ENCODE peak calls at places on chromosomes 5 and 9, in six cellular contexts. G, T, Z, N, X and Q are unnamed samples.

GRCh38 chr5:59588922-59589321 is 304.6 kb downstream of the PDE4D start:
- DNase-seq in G (no peak), T (no peak), Z (no peak), N (peak; percentile 79), X (no peak), Q (no peak)

GRCh38 chr5:114362977-114363721 is 1.3 kb downstream of the KCNN2 start:
- DNase-seq in G (peak; percentile 26), T (no peak), Z (no peak), N (no peak), X (no peak), Q (no peak)

GRCh38 chr5:158914008-158914407 is 185.7 kb downstream of the EBF1 start:
- DNase-seq in G (no peak), T (no peak), Z (no peak), N (no peak), X (no peak), Q (no peak)

GRCh38 chr5:110757118-110757729 is 18.4 kb downstream of the SLC25A46 start:
- DNase-seq in G (peak; percentile 15), T (no peak), Z (peak; percentile 3), N (peak; percentile 62), X (no peak), Q (peak; percentile 7)

GRCh38 chr5:138408023-138408422 is 30.8 kb upstream of the REEP2 start:
- DNase-seq in G (no peak), T (no peak), Z (no peak), N (no peak), X (no peak), Q (no peak)

GRCh38 chr9:37371565-37372464 is 50.7 kb upstream of the GRHPR start:
- DNase-seq in G (peak; percentile 26), T (no peak), Z (no peak), N (no peak), X (no peak), Q (no peak)

GRCh38 chr5:101244621-101245020 is 341.5 kb upstream of the ST8SIA4 start:
- DNase-seq in G (no peak), T (no peak), Z (no peak), N (no peak), X (no peak), Q (no peak)

GRCh38 chr9:86246752-86247161 is 12.7 kb downstream of the C9orf153 start:
- DNase-seq in G (no peak), T (no peak), Z (no peak), N (no peak), X (no peak), Q (no peak)

GRCh38 chr9:79581794-79582193 is 10.0 kb downstream of the TLE4 start:
- DNase-seq in G (peak; percentile 36), T (no peak), Z (peak; percentile 13), N (peak; percentile 76), X (no peak), Q (no peak)

GRCh38 chr9:87119328-87119881 is 172.1 kb upstream of the GAS1 start:
- DNase-seq in G (no peak), T (no peak), Z (no peak), N (peak; percentile 71), X (no peak), Q (no peak)

GRCh38 chr9:130073373-130073772 is 19.7 kb downstream of the GPR107 start:
- DNase-seq in G (no peak), T (no peak), Z (no peak), N (peak; percentile 48), X (no peak), Q (no peak)

GRCh38 chr5:113017891-113018635 is 41.5 kb downstream of the DCP2 start:
- DNase-seq in G (no peak), T (no peak), Z (no peak), N (peak; percentile 33), X (no peak), Q (no peak)

GRCh38 chr5:116437922-116438578 is 136.6 kb downstream of the SEMA6A start:
- DNase-seq in G (no peak), T (no peak), Z (no peak), N (no peak), X (no peak), Q (no peak)

GRCh38 chr9:21060919-21061561 is 16.7 kb downstream of the IFNB1 start:
- DNase-seq in G (peak; percentile 78), T (no peak), Z (no peak), N (peak; percentile 11), X (no peak), Q (no peak)

GRCh38 chr5:150514708-150515211 is 6.8 kb downstream of the NDST1 start:
- DNase-seq in G (no peak), T (no peak), Z (no peak), N (peak; percentile 70), X (no peak), Q (no peak)

GRCh38 chr9:127194881-127195713 is 69.5 kb upstream of the GARNL3 start:
- DNase-seq in G (no peak), T (no peak), Z (no peak), N (peak; percentile 80), X (no peak), Q (no peak)

GRCh38 chr5:132102101-132102701 is 28.6 kb downstream of the CSF2 start:
- DNase-seq in G (peak; percentile 58), T (no peak), Z (no peak), N (no peak), X (no peak), Q (peak; percentile 27)

GRCh38 chr5:13985736-13986418 is 41.4 kb upstream of the DNAH5 start:
- DNase-seq in G (no peak), T (no peak), Z (no peak), N (peak; percentile 96), X (no peak), Q (no peak)

GRCh38 chr5:139690385-139691274 is 42.5 kb downstream of the CXXC5 start:
- DNase-seq in G (no peak), T (no peak), Z (no peak), N (peak; percentile 48), X (no peak), Q (no peak)

GRCh38 chr5:149775785-149776184 is 45.7 kb downstream of the PPARGC1B start:
- DNase-seq in G (no peak), T (no peak), Z (no peak), N (peak; percentile 57), X (no peak), Q (no peak)

GRCh38 chr9:76359365-76359764 is 34.9 kb downstream of the RFK start:
- DNase-seq in G (peak; percentile 10), T (no peak), Z (no peak), N (no peak), X (no peak), Q (no peak)